ENCODE peak calls at places on chromosomes 4 and X, in four cellular contexts. S, U, A and L are unnamed samples.

GRCh38 chr4:153748378-153748777 is 11.4 kb downstream of the RNF175 start:
- DNase-seq in S (peak), U (no peak), A (peak), L (no peak)

GRCh38 chr4:32374201-32374600 is 1654.0 kb downstream of the PCDH7 start:
- DNase-seq in S (no peak), U (no peak), A (no peak), L (no peak)

GRCh38 chr4:56972389-56972788 is 5.0 kb downstream of the NOA1 start:
- DNase-seq in S (no peak), U (no peak), A (no peak), L (no peak)

GRCh38 chrX:3145716-3146115 is 104.4 kb downstream of the ARSF start:
- DNase-seq in S (no peak), U (no peak), A (no peak), L (no peak)

GRCh38 chr4:155025762-155026457 is 182.5 kb upstream of the NPY2R start:
- DNase-seq in S (no peak), U (peak), A (peak), L (no peak)

GRCh38 chr4:24056258-24056657 is 166.4 kb upstream of the PPARGC1A start:
- DNase-seq in S (no peak), U (no peak), A (no peak), L (no peak)

GRCh38 chrX:40855411-40855810 is 120.1 kb upstream of the MED14 start:
- DNase-seq in S (no peak), U (no peak), A (peak), L (no peak)

GRCh38 chrX:149060921-149061320 is 444.2 kb downstream of the IDS start:
- DNase-seq in S (no peak), U (no peak), A (peak), L (no peak)

GRCh38 chrX:2829469-2830246 is 928 bp downstream of the GYG2 start:
- DNase-seq in S (no peak), U (no peak), A (no peak), L (no peak)

GRCh38 chr4:81606796-81607550 is 135.3 kb upstream of the RASGEF1B start:
- DNase-seq in S (peak), U (no peak), A (no peak), L (no peak)

GRCh38 chr4:84870398-84871163 is 95.9 kb downstream of the WDFY3 start:
- DNase-seq in S (no peak), U (no peak), A (peak), L (no peak)

GRCh38 chr4:164215113-164215741 is 538.7 kb upstream of the SMIM31 start:
- DNase-seq in S (no peak), U (no peak), A (no peak), L (no peak)

GRCh38 chr4:3823496-3824341 is 57.5 kb downstream of the ADRA2C start:
- DNase-seq in S (no peak), U (no peak), A (no peak), L (peak)

GRCh38 chrX:72084114-72084513 is 47.6 kb downstream of the RTL5 start:
- DNase-seq in S (no peak), U (no peak), A (no peak), L (no peak)

GRCh38 chrX:120517936-120518335 is 42.8 kb downstream of the CUL4B start:
- DNase-seq in S (no peak), U (no peak), A (peak), L (no peak)

DNA sequence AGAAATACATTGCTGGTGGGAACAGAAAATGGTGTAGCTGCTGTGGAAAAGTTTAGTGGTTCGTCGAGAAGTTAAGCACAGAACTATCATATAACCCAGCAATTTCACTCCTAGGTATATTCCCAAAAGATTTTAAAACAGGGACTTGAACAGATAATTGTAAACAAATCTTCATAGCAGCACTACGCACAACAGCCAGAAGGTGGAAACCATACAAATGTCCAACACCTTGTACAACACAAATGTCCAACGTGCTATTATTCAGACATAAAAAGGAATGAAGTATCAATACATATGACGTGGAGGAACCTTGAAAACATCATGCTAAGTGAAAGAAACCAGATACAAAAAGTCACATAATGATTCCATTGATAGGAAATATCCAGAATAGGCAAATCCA is 37.9 kb downstream of the CUL4B start:
- DNase-seq in S (no peak), U (no peak), A (no peak), L (no peak)
- TF ChIP-seq CTCF in S (no peak), U (no peak), A (no peak), L (no peak)

GRCh38 chr4:186840771-186841301 is 117.2 kb upstream of the FAT1 start:
- DNase-seq in S (no peak), U (no peak), A (no peak), L (no peak)

GRCh38 chr4:186844059-186844681 is 120.5 kb upstream of the FAT1 start:
- DNase-seq in S (no peak), U (peak), A (peak), L (no peak)

GRCh38 chr4:186838295-186838694 is 114.6 kb upstream of the FAT1 start:
- DNase-seq in S (no peak), U (no peak), A (no peak), L (no peak)

GRCh38 chr4:186839122-186840037 is 115.7 kb upstream of the FAT1 start:
- DNase-seq in S (peak), U (no peak), A (peak), L (no peak)

GRCh38 chr4:186840222-186840701 is 116.6 kb upstream of the FAT1 start:
- DNase-seq in S (peak), U (peak), A (peak), L (no peak)
- H3K4me3 ChIP-seq in S (no peak), U (no peak), A (peak), L (no peak)

GRCh38 chrX:50456712-50457484 is 13.7 kb downstream of the DGKK start:
- DNase-seq in S (no peak), U (no peak), A (no peak), L (no peak)
- TF ChIP-seq CTCF in S (no peak), U (no peak), A (no peak), L (no peak)

DNA sequence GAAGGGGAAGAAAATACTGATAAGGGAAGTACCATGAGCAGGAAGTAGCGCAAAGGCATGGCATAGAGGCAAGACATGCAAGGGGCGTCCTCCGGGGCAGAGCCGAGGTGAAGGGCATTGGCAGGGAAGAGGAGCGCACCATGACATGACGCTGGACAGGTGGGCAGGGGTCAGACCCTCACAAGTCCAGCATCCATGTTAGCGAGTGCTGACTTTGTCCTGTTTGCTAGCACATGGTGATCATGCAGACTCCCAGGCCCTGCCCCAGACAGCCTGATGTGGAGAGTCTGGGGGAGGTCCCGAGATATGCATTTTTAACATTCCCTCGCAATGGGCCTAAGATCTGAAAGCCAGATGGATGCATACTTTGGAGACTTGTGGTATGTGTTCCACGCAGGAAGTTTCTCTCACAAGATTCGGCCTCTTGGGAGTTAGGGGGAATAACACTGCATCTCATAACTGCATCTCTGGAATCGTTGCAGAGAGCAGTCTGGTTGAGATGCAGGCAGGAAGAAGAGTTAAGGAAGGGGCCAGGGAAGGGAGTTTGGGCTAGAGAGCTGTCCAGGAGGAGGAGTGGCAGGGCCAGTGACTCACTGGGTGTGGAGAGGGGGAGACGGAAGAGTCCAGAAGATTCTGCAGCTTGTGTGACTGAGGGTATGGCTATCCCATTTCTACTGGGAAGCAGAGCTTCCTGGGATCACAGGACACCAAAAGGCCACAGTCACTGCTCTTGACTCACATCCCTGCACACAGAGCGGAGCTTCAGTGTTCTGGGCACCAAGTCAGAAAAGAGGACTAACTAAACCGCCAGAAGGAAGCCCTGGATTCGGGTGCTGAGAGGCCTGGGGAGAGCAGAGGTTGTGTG is 59.7 kb downstream of the FAM184B start:
- DNase-seq in S (no peak), U (no peak), A (peak), L (no peak)
- H3K4me3 ChIP-seq in S (no peak), U (no peak), A (no peak), L (no peak)

GRCh38 chr4:90906239-90906638 is 779.0 kb downstream of the CCSER1 start:
- DNase-seq in S (no peak), U (no peak), A (no peak), L (no peak)

GRCh38 chr4:90904018-90904417 is 776.8 kb downstream of the CCSER1 start:
- DNase-seq in S (no peak), U (no peak), A (no peak), L (no peak)
- TF ChIP-seq CTCF in S (no peak), U (no peak), A (no peak), L (no peak)

GRCh38 chrX:102155806-102156179 is at the start of gene BEX5:
- DNase-seq in S (peak), U (peak), A (no peak), L (peak)
- H3K4me3 ChIP-seq in S (peak), U (peak), A (no peak), L (peak)

GRCh38 chrX:49071877-49072711 is 1.7 kb downstream of the PRAF2 start:
- DNase-seq in S (peak), U (peak), A (peak), L (peak)

GRCh38 chrX:49072712-49073095 is 1.1 kb downstream of the PRAF2 start:
- DNase-seq in S (no peak), U (no peak), A (no peak), L (no peak)

GRCh38 chrX:49077941-49078340 is 1.7 kb downstream of the WDR45 start:
- DNase-seq in S (no peak), U (no peak), A (no peak), L (no peak)

GRCh38 chrX:49073641-49074575 is at the start of gene PRAF2:
- DNase-seq in S (peak), U (peak), A (peak), L (peak)

DNA sequence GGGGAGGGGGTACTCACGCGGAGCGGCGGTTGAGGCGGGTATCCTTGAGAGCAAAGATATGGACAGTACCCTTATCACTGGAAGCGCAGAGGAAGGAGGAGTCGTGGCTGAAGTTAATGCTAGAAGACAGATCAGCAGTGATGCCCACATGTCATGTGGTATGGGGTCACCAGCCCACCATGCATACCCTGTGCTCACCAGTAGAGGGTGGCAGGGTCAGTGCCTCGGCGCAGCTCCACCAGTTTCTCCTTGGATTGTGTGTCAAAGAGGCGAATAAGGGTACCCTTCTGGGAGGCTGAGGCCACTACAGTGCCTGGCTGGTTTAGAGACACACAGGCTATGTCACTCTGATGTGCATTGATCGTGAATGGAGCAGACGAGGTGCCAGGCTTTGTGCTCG is 1.5 kb upstream of the PRAF2 start:
- DNase-seq in S (no peak), U (no peak), A (no peak), L (no peak)
- TF ChIP-seq CTCF in S (no peak), U (no peak), A (no peak), L (no peak)

GRCh38 chrX:45788941-45789348 is 588.3 kb upstream of the DIPK2B start:
- DNase-seq in S (peak), U (peak), A (peak), L (no peak)
- H3K4me3 ChIP-seq in S (no peak), U (no peak), A (no peak), L (no peak)